ENCODE peak calls at places on chromosomes 11 and 22, in nine cellular contexts. W is OCI-LY7; S is progenitor cell of endocrine pancreas; C is activated T-cell treated with anti-CD3 and anti-CD28 coated beads for 1 hour; A is AG08396; T is neuronal stem cell; L is NCI-H1417; X is activated naive CD8-positive, alpha-beta T cell treated with anti-CD3 and anti-CD28 coated beads for 36 hours; V is lower leg skin. J is an unnamed sample.

GRCh38 chr11:129992161-129992944 is 10.3 kb downstream of the PRDM10 start:
- DNase-seq in W (peak), S (no peak), C (peak), A (no peak), T (no peak), L (peak), X (peak), V (peak), J (no peak)

GRCh38 chr11:125593113-125593761 is 585 bp downstream of the STT3A start:
- DNase-seq in W (no peak), S (no peak), C (no peak), A (peak), T (no peak), L (no peak), X (no peak), V (no peak), J (peak)

GRCh38 chr11:58513747-58514367 is 6.0 kb upstream of the OR5B21 start:
- DNase-seq in W (peak), S (peak), C (no peak), A (peak), T (peak), L (peak), X (no peak), V (no peak), J (peak)

GRCh38 chr22:37525073-37525745 is 6.0 kb upstream of the CARD10 start:
- DNase-seq in W (no peak), S (no peak), C (no peak), A (peak), T (no peak), L (no peak), X (no peak), V (no peak), J (peak)

GRCh38 chr11:19345519-19345847 is 104.7 kb upstream of the E2F8 start:
- DNase-seq in W (no peak), S (no peak), C (no peak), A (peak), T (peak), L (no peak), X (no peak), V (no peak), J (no peak)

GRCh38 chr22:20219667-20220628 is 48.2 kb downstream of the RTN4R start:
- DNase-seq in W (peak), S (no peak), C (no peak), A (no peak), T (no peak), L (peak), X (no peak), V (no peak), J (no peak)

GRCh38 chr11:107740256-107740655 is 28.4 kb upstream of the SLN start:
- DNase-seq in W (no peak), S (no peak), C (no peak), A (no peak), T (no peak), L (no peak), X (no peak), V (no peak), J (no peak)

GRCh38 chr11:66547662-66548009 is 933 bp downstream of the ACTN3 start:
- DNase-seq in W (no peak), S (no peak), C (no peak), A (no peak), T (peak), L (no peak), X (no peak), V (no peak), J (no peak)

GRCh38 chr22:49956914-49957825 is 3.4 kb upstream of the PIM3 start:
- DNase-seq in W (no peak), S (no peak), C (no peak), A (no peak), T (no peak), L (no peak), X (no peak), V (peak), J (peak)

GRCh38 chr11:118305726-118306125 is 1.2 kb downstream of the CD3E start:
- DNase-seq in W (no peak), S (no peak), C (peak), A (no peak), T (no peak), L (no peak), X (peak), V (no peak), J (no peak)

GRCh38 chr11:59551651-59552521 is 40.5 kb downstream of the OR4D9 start:
- DNase-seq in W (peak), S (no peak), C (no peak), A (no peak), T (peak), L (peak), X (no peak), V (peak), J (peak)

GRCh38 chr11:75536786-75537629 is 11.3 kb upstream of the GDPD5 start:
- DNase-seq in W (peak), S (no peak), C (no peak), A (no peak), T (no peak), L (no peak), X (peak), V (no peak), J (no peak)

GRCh38 chr11:64025205-64025604 is 10.5 kb upstream of the FLRT1 start:
- DNase-seq in W (no peak), S (no peak), C (no peak), A (no peak), T (no peak), L (no peak), X (no peak), V (no peak), J (no peak)

J was measured in MG63.